ENCODE peak calls at places on chromosomes 6 and 20, in four cellular contexts. N is NCI-H2107, O is left lobe of liver, E is aorta. X is an unnamed sample.

GRCh38 chr6:116041934-116042333 is 18.8 kb downstream of the FRK start:
- DNase-seq in O (no peak), E (no peak), N (no peak), X (no peak)

GRCh38 chr20:37915800-37916570 is 13.1 kb downstream of the VSTM2L start:
- DNase-seq in N (no peak), E (no peak), O (no peak), X (no peak)

GRCh38 chr6:98957440-98957839 is 9.7 kb upstream of the FBXL4 start:
- DNase-seq in N (no peak), E (no peak), O (no peak), X (no peak)

GRCh38 chr20:60049601-60050000 is 91.4 kb downstream of the CDH26 start:
- DNase-seq in N (no peak), O (no peak), E (no peak), X (no peak)

GRCh38 chr6:146545608-146546007 is 2.0 kb downstream of the RAB32 start:
- DNase-seq in E (no peak), N (no peak), O (no peak), X (no peak)

GRCh38 chr20:50996901-50997830 is 25.7 kb downstream of the KCNG1 start:
- DNase-seq in N (no peak), O (no peak), E (no peak), X (no peak)

GRCh38 chr6:165755583-165755982 is 92.5 kb upstream of the PDE10A start:
- DNase-seq in O (no peak), N (no peak), E (no peak), X (no peak)

GRCh38 chr20:58839474-58839874 is 11.2 kb downstream of the GNAS-AS1 start:
- DNase-seq in O (no peak), N (peak), E (no peak), X (no peak)

GRCh38 chr6:5390177-5390576 is 128.9 kb downstream of the FARS2 start:
- DNase-seq in O (no peak), N (no peak), E (no peak), X (no peak)

GRCh38 chr6:79307321-79308036 is 73.0 kb upstream of the HMGN3 start:
- DNase-seq in E (no peak), O (no peak), N (no peak), X (no peak)

GRCh38 chr20:9172908-9173307 is 104.0 kb downstream of the PLCB4 start:
- DNase-seq in O (no peak), N (no peak), E (no peak), X (no peak)

GRCh38 chr6:157825243-157825904 is 2.3 kb downstream of the SNX9 start:
- DNase-seq in O (no peak), E (no peak), N (no peak), X (no peak)

GRCh38 chr6:129701721-129702455 is 8.1 kb downstream of the ARHGAP18 start:
- DNase-seq in N (no peak), E (no peak), O (no peak), X (no peak)

GRCh38 chr6:148166339-148166949 is 176.2 kb upstream of the SASH1 start:
- DNase-seq in E (no peak), O (no peak), N (no peak), X (no peak)

GRCh38 chr20:2476742-2477615 is 6.4 kb upstream of the SNRPB start:
- DNase-seq in E (no peak), N (no peak), O (no peak), X (no peak)

GRCh38 chr6:124066995-124067552 is 263.4 kb downstream of the NKAIN2 start:
- DNase-seq in O (no peak), E (no peak), N (no peak), X (no peak)

GRCh38 chr6:155974967-155975366 is 519.3 kb upstream of the NOX3 start:
- DNase-seq in E (no peak), N (no peak), O (no peak), X (no peak)

GRCh38 chr20:54075322-54075721 is 4.9 kb upstream of the BCAS1 start:
- DNase-seq in N (no peak), O (no peak), E (no peak), X (no peak)

GRCh38 chr6:156283091-156283490 is 494.1 kb upstream of the ARID1B start:
- DNase-seq in N (no peak), O (no peak), E (no peak), X (no peak)

GRCh38 chr6:111888928-111889696 is 15.9 kb upstream of the FYN start:
- DNase-seq in O (no peak), E (no peak), N (no peak), X (no peak)

GRCh38 chr6:52640170-52640569 is 30.7 kb upstream of the TMEM14A start:
- DNase-seq in O (no peak), E (no peak), N (no peak), X (no peak)

GRCh38 chr20:61757678-61758555 is 307.8 kb downstream of the TAF4 start:
- DNase-seq in E (peak), N (no peak), O (no peak), X (no peak)

GRCh38 chr6:123016431-123017110 is 20.5 kb downstream of the CLVS2 start:
- DNase-seq in O (no peak), E (no peak), N (no peak), X (no peak)

GRCh38 chr6:9292975-9293374 is 857.6 kb upstream of the SLC35B3 start:
- DNase-seq in N (no peak), O (no peak), E (no peak), X (no peak)

GRCh38 chr6:86707545-86708120 is 229.7 kb upstream of the HTR1E start:
- DNase-seq in O (no peak), E (no peak), N (no peak), X (no peak)

GRCh38 chr6:157298325-157298724 is 25.0 kb downstream of the TMEM242 start:
- DNase-seq in O (no peak), E (no peak), N (no peak), X (no peak)

GRCh38 chr20:62496525-62497218 is 20.9 kb upstream of the GATA5 start:
- DNase-seq in O (no peak), E (peak), N (no peak), X (no peak)

GRCh38 chr6:22926613-22927348 is 357.4 kb downstream of the HDGFL1 start:
- DNase-seq in E (no peak), O (no peak), N (no peak), X (no peak)

GRCh38 chr20:44279228-44279627 is 31.8 kb downstream of the FITM2 start:
- DNase-seq in N (no peak), E (no peak), O (no peak), X (no peak)